ENCODE peak calls at places on chromosomes 13 and 19, in seven cellular contexts. U is fibroblast of lung, T is HFF-Myc, G is foreskin fibroblast, B is lower leg skin, R is A549, E is AG09309. K is an unnamed sample.

GRCh38 chr13:52452470-52452869 is 2.0 kb upstream of the VPS36 start:
- DNase-seq in G (no peak), E (no peak), U (no peak), B (no peak), T (no peak), R (no peak), K (no peak)

GRCh38 chr13:37870895-37871550 is 1.5 kb upstream of the TRPC4 start:
- DNase-seq in U (peak; percentile 81), T (peak; percentile 33), G (peak; percentile 76), R (no peak), B (no peak), E (no peak), K (peak; percentile 72)

GRCh38 chr13:98411617-98412310 is 165.1 kb downstream of the STK24 start:
- DNase-seq in U (no peak), G (no peak), E (no peak), B (peak; percentile 86), R (no peak), T (no peak), K (peak; percentile 45)

GRCh38 chr19:18294467-18294864 is 13.0 kb upstream of the JUND start:
- DNase-seq in G (peak; percentile 59), E (no peak), T (no peak), B (peak; percentile 92), U (peak; percentile 34), R (no peak), K (no peak)

GRCh38 chr13:42681394-42681793 is 100.0 kb upstream of the FAM216B start:
- DNase-seq in G (no peak), U (no peak), B (no peak), E (no peak), T (no peak), R (no peak), K (no peak)

GRCh38 chr19:6076675-6077463 is 33.4 kb downstream of the RFX2 start:
- DNase-seq in T (no peak), G (peak; percentile 91), E (peak; percentile 94), B (peak; percentile 86), U (peak; percentile 94), R (peak; percentile 35), K (peak; percentile 99)

GRCh38 chr13:66992183-66992582 is 238.0 kb downstream of the PCDH9 start:
- DNase-seq in R (peak; percentile 75), U (peak; percentile 77), G (peak; percentile 71), E (no peak), B (no peak), T (no peak), K (no peak)

GRCh38 chr19:56076413-56076998 is 44.6 kb downstream of the ZNF787 start:
- DNase-seq in B (no peak), E (peak; percentile 10), R (peak; percentile 70), G (peak; percentile 78), U (peak; percentile 29), T (peak; percentile 16), K (peak; percentile 45)

GRCh38 chr13:51733656-51734334 is 70.2 kb downstream of the DHRS12 start:
- DNase-seq in E (no peak), U (no peak), R (no peak), G (no peak), T (no peak), B (no peak), K (no peak)

GRCh38 chr13:33353210-33353609 is 67.7 kb upstream of the STARD13 start:
- DNase-seq in U (no peak), E (no peak), B (peak; percentile 92), R (no peak), T (no peak), G (no peak), K (no peak)

GRCh38 chr13:101309014-101309619 is 107.2 kb downstream of the NALCN start:
- DNase-seq in T (no peak), B (no peak), U (peak; percentile 98), R (no peak), G (peak; percentile 59), E (peak; percentile 93), K (peak; percentile 98)

GRCh38 chr13:31930901-31931522 is 100.6 kb upstream of the FRY start:
- DNase-seq in T (no peak), U (peak; percentile 31), G (no peak), R (no peak), E (no peak), B (no peak), K (no peak)

GRCh38 chr19:55333870-55334269 is 5.8 kb upstream of the KMT5C start:
- DNase-seq in T (no peak), E (no peak), G (no peak), B (no peak), R (no peak), U (no peak), K (no peak)

GRCh38 chr13:50892162-50892944 is 17.2 kb upstream of the RNASEH2B start:
- DNase-seq in B (no peak), E (no peak), R (no peak), U (no peak), G (no peak), T (no peak), K (no peak)

GRCh38 chr19:19368087-19368486 is 37.4 kb upstream of the GATAD2A start:
- DNase-seq in E (no peak), U (no peak), B (no peak), G (no peak), R (no peak), T (no peak), K (no peak)

GRCh38 chr13:100130092-100130491 is 41.2 kb downstream of the PCCA start:
- DNase-seq in B (no peak), T (no peak), E (no peak), R (no peak), G (peak; percentile 32), U (peak; percentile 62), K (peak; percentile 18)

GRCh38 chr13:101703838-101704237 is 251.4 kb downstream of the ITGBL1 start:
- DNase-seq in U (no peak), T (no peak), B (no peak), R (no peak), G (no peak), E (no peak), K (no peak)

GRCh38 chr19:37506387-37507166 is at the start of gene ZNF793:
- DNase-seq in U (peak; percentile 89), T (no peak), R (peak; percentile 21), B (peak; percentile 92), G (peak; percentile 80), E (peak; percentile 39), K (peak; percentile 61)

GRCh38 chr13:91405240-91405639 is 6.8 kb downstream of the GPC5 start:
- DNase-seq in G (no peak), T (no peak), E (no peak), U (no peak), B (no peak), R (no peak), K (no peak)

GRCh38 chr13:26482451-26483197 is 74.9 kb upstream of the WASF3 start:
- DNase-seq in U (peak; percentile 62), T (peak; percentile 75), B (peak; percentile 86), R (peak; percentile 66), E (peak; percentile 13), G (peak; percentile 82), K (peak; percentile 69)

GRCh38 chr19:1168877-1169791 is 4.9 kb downstream of the SBNO2 start:
- DNase-seq in R (peak; percentile 73), E (no peak), G (peak; percentile 93), T (no peak), B (peak; percentile 89), U (peak; percentile 75), K (peak; percentile 46)

GRCh38 chr19:1171755-1172352 is 2.2 kb downstream of the SBNO2 start:
- DNase-seq in G (peak; percentile 50), T (no peak), U (no peak), B (no peak), E (no peak), R (no peak), K (no peak)

GRCh38 chr19:1168562-1168873 is 5.5 kb downstream of the SBNO2 start:
- DNase-seq in E (no peak), B (no peak), U (no peak), G (no peak), T (no peak), R (no peak), K (no peak)

GRCh38 chr19:1170938-1171754 is 2.9 kb downstream of the SBNO2 start:
- DNase-seq in R (no peak), G (peak; percentile 31), T (no peak), B (peak; percentile 88), U (no peak), E (no peak), K (no peak)

GRCh38 chr19:1169921-1170885 is 3.9 kb downstream of the SBNO2 start:
- DNase-seq in U (peak; percentile 70), R (no peak), G (peak; percentile 67), T (no peak), B (no peak), E (no peak), K (peak; percentile 44)
- H3K4me3 ChIP-seq in U (peak overlapping the region; percentile 86), R (no peak overlapping the region), G (peak overlapping the region; percentile 10), T (no peak overlapping the region), B (no peak overlapping the region), E (no peak overlapping the region), K (no peak overlapping the region)

GRCh38 chr13:75049936-75050335 is 432.0 kb downstream of the TBC1D4 start:
- DNase-seq in G (peak; percentile 27), B (no peak), U (peak; percentile 71), T (no peak), R (no peak), E (no peak), K (no peak)
- H3K4me3 ChIP-seq in G (no peak overlapping the region), B (no peak overlapping the region), U (no peak overlapping the region), T (no peak overlapping the region), R (no peak overlapping the region), E (no peak overlapping the region), K (no peak overlapping the region)

DNA sequence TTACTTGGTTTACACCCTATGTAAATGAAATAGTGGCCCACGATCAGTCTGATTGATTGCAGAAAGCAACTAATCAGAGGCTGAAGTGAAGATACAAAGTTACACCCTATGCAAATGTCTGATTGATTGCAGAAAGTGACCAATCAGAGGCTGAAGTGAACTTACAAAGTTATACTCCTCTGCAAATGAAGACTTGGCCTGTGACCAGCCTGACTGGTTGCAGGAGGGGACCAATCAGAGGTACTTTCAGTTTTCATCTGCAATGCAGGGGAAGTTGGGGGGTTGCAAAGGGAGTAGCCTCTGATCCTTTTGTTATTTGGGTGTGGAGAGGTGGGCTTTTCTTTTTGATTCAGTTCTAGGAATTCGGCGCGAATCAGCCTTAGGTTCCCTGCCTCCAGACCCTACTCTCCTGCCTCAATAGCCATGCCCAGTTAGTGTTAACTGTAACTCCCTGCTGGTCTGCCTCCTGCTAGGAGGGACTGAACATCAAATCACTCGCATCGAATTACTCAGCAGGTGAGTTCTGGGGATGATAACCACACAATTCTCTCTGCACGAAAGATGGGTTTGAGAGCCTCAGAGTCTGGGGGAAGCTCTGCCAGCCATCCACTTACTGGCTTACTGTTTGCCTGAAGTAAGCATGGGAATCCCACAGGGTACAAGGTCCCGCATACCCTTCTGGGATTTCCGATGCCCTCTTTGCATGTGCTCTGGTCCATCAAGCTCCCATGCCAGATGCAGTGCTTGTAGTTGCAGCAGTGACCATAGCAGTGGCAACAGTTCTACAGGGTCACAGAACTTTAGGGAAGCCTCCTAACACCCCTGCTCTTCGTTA is 7.5 kb downstream of the ARL11 start:
- DNase-seq in U (peak; percentile 69), T (no peak), E (no peak), R (no peak), B (no peak), G (peak; percentile 38), K (peak; percentile 52)
- H3K4me3 ChIP-seq in U (peak overlapping the region; percentile 23), T (no peak overlapping the region), E (no peak overlapping the region), R (no peak overlapping the region), B (no peak overlapping the region), G (peak overlapping the region; percentile 30), K (peak overlapping the region; percentile 17)

GRCh38 chr13:49112782-49113525 is 107.2 kb upstream of the MLNR start:
- DNase-seq in B (no peak), G (no peak), R (no peak), T (no peak), E (no peak), U (peak; percentile 39), K (no peak)
- H3K4me3 ChIP-seq in B (no peak overlapping the region), G (no peak overlapping the region), R (no peak overlapping the region), T (peak overlapping the region; percentile 40), E (no peak overlapping the region), U (no peak overlapping the region), K (no peak overlapping the region)

GRCh38 chr19:51887522-51888498 is at the start of gene ZNF577:
- DNase-seq in B (peak; percentile 97), U (peak; percentile 95), R (no peak), E (peak; percentile 70), T (peak; percentile 56), G (peak; percentile 97), K (peak; percentile 92)
- H3K4me3 ChIP-seq in B (peak within 1 kb of the TSS; percentile 76), U (peak within 1 kb of the TSS; percentile 81), R (no peak within 1 kb of the TSS), E (peak within 1 kb of the TSS; percentile 80), T (peak within 1 kb of the TSS; percentile 52), G (peak within 1 kb of the TSS; percentile 85), K (peak within 1 kb of the TSS; percentile 93)

K was measured in AG10803.